ENCODE peak calls at places on chromosomes 2 and 18, in four cellular contexts. One of them, this sample, is unnamed.

GRCh38 chr2:147275943-147276342 is 568.9 kb upstream of the ACVR2A start:
- DNase-seq in HT-29: peak
- DNase-seq in AG09319: no peak
- DNase-seq in adipocyte: no peak
- DNase-seq in this sample: no peak

GRCh38 chr18:22230403-22231042 is 61.1 kb downstream of the GATA6 start:
- DNase-seq in HT-29: no peak
- DNase-seq in AG09319: no peak
- DNase-seq in adipocyte: peak
- DNase-seq in this sample: peak

GRCh38 chr2:150303281-150303680 is 184.2 kb downstream of the RND3 start:
- DNase-seq in HT-29: no peak
- DNase-seq in AG09319: no peak
- DNase-seq in adipocyte: peak
- DNase-seq in this sample: no peak

GRCh38 chr2:224369028-224369632 is 32.8 kb downstream of the FAM124B start:
- DNase-seq in HT-29: peak
- DNase-seq in AG09319: no peak
- DNase-seq in adipocyte: peak
- DNase-seq in this sample: peak

GRCh38 chr2:120736202-120736954 is 710 bp downstream of the GLI2 start:
- DNase-seq in HT-29: no peak
- DNase-seq in AG09319: no peak
- DNase-seq in adipocyte: peak
- DNase-seq in this sample: no peak

GRCh38 chr2:186456941-186457340 is 29.1 kb upstream of the ZC3H15 start:
- DNase-seq in HT-29: no peak
- DNase-seq in AG09319: peak
- DNase-seq in adipocyte: peak
- DNase-seq in this sample: peak

GRCh38 chr2:17148298-17149228 is 369.7 kb downstream of the RAD51AP2 start:
- DNase-seq in HT-29: peak
- DNase-seq in AG09319: no peak
- DNase-seq in adipocyte: peak
- DNase-seq in this sample: peak

GRCh38 chr2:71706121-71706520 is 252.8 kb downstream of the DYSF start:
- DNase-seq in HT-29: no peak
- DNase-seq in AG09319: no peak
- DNase-seq in adipocyte: no peak
- DNase-seq in this sample: no peak

GRCh38 chr18:70036771-70037452 is 89.2 kb upstream of the CD226 start:
- DNase-seq in HT-29: no peak
- DNase-seq in AG09319: no peak
- DNase-seq in adipocyte: no peak
- DNase-seq in this sample: no peak

GRCh38 chr2:234378440-234378839 is 118.4 kb downstream of the ARL4C start:
- DNase-seq in HT-29: no peak
- DNase-seq in AG09319: no peak
- DNase-seq in adipocyte: peak
- DNase-seq in this sample: no peak

GRCh38 chr2:169828141-169828811 is 1.0 kb downstream of the UBR3 start:
- DNase-seq in HT-29: peak
- DNase-seq in AG09319: no peak
- DNase-seq in adipocyte: peak
- DNase-seq in this sample: no peak

GRCh38 chr2:226306969-226307368 is 492.7 kb downstream of the IRS1 start:
- DNase-seq in HT-29: no peak
- DNase-seq in AG09319: no peak
- DNase-seq in adipocyte: no peak
- DNase-seq in this sample: no peak

GRCh38 chr2:44680983-44681481 is 260.5 kb upstream of the SIX3 start:
- DNase-seq in HT-29: no peak
- DNase-seq in AG09319: no peak
- DNase-seq in adipocyte: peak
- DNase-seq in this sample: no peak

GRCh38 chr2:96470089-96470488 is 35.1 kb downstream of the NEURL3 start:
- DNase-seq in HT-29: no peak
- DNase-seq in AG09319: no peak
- DNase-seq in adipocyte: no peak
- DNase-seq in this sample: no peak

GRCh38 chr2:42962521-42962953 is 170.2 kb upstream of the HAAO start:
- DNase-seq in HT-29: no peak
- DNase-seq in AG09319: no peak
- DNase-seq in adipocyte: no peak
- DNase-seq in this sample: no peak

GRCh38 chr18:80147037-80147417 is 38.0 kb downstream of the ADNP2 start:
- DNase-seq in HT-29: peak
- DNase-seq in AG09319: no peak
- DNase-seq in adipocyte: no peak
- DNase-seq in this sample: no peak

GRCh38 chr2:15786901-15787300 is 153.4 kb upstream of the MYCN start:
- DNase-seq in HT-29: no peak
- DNase-seq in AG09319: no peak
- DNase-seq in adipocyte: no peak
- DNase-seq in this sample: no peak

GRCh38 chr2:120395686-120396518 is 50.0 kb downstream of the INHBB start:
- DNase-seq in HT-29: no peak
- DNase-seq in AG09319: no peak
- DNase-seq in adipocyte: no peak
- DNase-seq in this sample: no peak

GRCh38 chr2:16645771-16646559 is 19.7 kb downstream of the CYRIA start:
- DNase-seq in HT-29: no peak
- DNase-seq in AG09319: no peak
- DNase-seq in adipocyte: no peak
- DNase-seq in this sample: no peak

GRCh38 chr18:46042571-46043123 is 29.4 kb downstream of the PSTPIP2 start:
- DNase-seq in HT-29: no peak
- DNase-seq in AG09319: peak
- DNase-seq in adipocyte: peak
- DNase-seq in this sample: no peak